ENCODE peak calls at places on chromosomes 11 and 22, in four cellular contexts. W, Q, T and X are unnamed samples.

GRCh38 chr11:70032470-70032795 is 45.7 kb upstream of the ANO1 start:
- DNase-seq in W (no peak), Q (no peak), T (no peak), X (no peak)

GRCh38 chr11:119445850-119446249 is 22.9 kb upstream of the THY1 start:
- DNase-seq in W (no peak), Q (no peak), T (peak), X (no peak)

GRCh38 chr11:111429066-111429506 is 50.0 kb upstream of the POU2AF1 start:
- DNase-seq in Q (peak), W (peak), T (no peak), X (peak)

GRCh38 chr11:79243412-79244174 is 197.2 kb downstream of the TENM4 start:
- DNase-seq in T (no peak), Q (no peak), W (no peak), X (no peak)

GRCh38 chr22:29301716-29302401 is 4.6 kb upstream of the GAS2L1 start:
- DNase-seq in W (no peak), T (no peak), Q (no peak), X (no peak)

GRCh38 chr22:37639070-37639760 is at the start of gene SH3BP1:
- DNase-seq in T (peak), W (peak), Q (peak), X (peak)

GRCh38 chr11:84905411-84905810 is 721.7 kb downstream of the DLG2 start:
- DNase-seq in T (peak), Q (peak), W (no peak), X (peak)

GRCh38 chr11:1531418-1531817 is 40.7 kb downstream of the DUSP8 start:
- DNase-seq in W (no peak), T (peak), Q (no peak), X (peak)

GRCh38 chr11:120337133-120337895 is 1.1 kb downstream of the ARHGEF12 start:
- DNase-seq in W (no peak), Q (peak), T (peak), X (peak)

GRCh38 chr11:92967178-92967577 is 2.3 kb upstream of the MTNR1B start:
- DNase-seq in T (no peak), Q (no peak), W (no peak), X (no peak)

GRCh38 chr11:92965196-92965595 is 4.3 kb upstream of the MTNR1B start:
- DNase-seq in T (no peak), W (no peak), Q (no peak), X (no peak)

GRCh38 chr11:92972248-92972647 is 2.8 kb downstream of the MTNR1B start:
- DNase-seq in Q (no peak), T (no peak), W (no peak), X (no peak)

GRCh38 chr11:92969634-92970347 is at the start of gene MTNR1B:
- DNase-seq in Q (no peak), T (no peak), W (no peak), X (no peak)

DNA sequence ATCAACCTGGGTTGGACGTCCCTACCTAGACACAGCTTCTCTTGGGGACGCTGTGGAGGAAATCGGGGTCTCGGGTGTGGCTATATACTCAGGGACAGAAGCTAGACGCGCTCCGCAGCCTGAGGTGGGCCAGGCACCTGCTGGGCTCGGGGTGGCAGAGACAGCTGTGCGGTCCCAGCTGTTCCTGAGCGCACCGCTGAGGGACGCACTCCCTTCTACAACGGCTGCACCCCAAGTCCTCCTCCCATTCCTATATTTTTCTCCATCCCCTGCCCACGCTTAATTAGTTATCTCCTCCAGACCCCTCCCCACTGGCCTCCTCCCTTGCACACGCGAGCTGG is 188 bp upstream of the MTNR1B start:
- DNase-seq in W (no peak), T (no peak), Q (no peak), X (no peak)
- H3K4me2 ChIP-seq in W (no peak), T (peak), Q (no peak), X (peak)

GRCh38 chr11:125168875-125169537 is 4.5 kb downstream of the PKNOX2 start:
- DNase-seq in T (no peak), W (no peak), Q (no peak), X (no peak)
- TF ChIP-seq EZH2 in T (no peak), W (no peak), Q (no peak), X (no peak)

GRCh38 chr22:22463855-22464540 is 44.5 kb downstream of the ZNF280B start:
- DNase-seq in W (peak), Q (peak), T (peak), X (peak)

GRCh38 chr22:22464541-22465054 is 43.9 kb downstream of the ZNF280B start:
- DNase-seq in W (no peak), Q (no peak), T (no peak), X (no peak)

GRCh38 chr22:22461583-22461982 is 47.0 kb downstream of the ZNF280B start:
- DNase-seq in W (no peak), Q (no peak), T (no peak), X (no peak)

GRCh38 chr22:22461111-22461510 is 47.4 kb downstream of the ZNF280B start:
- DNase-seq in Q (no peak), W (no peak), T (no peak), X (no peak)

GRCh38 chr22:22462813-22463567 is 45.6 kb downstream of the ZNF280B start:
- DNase-seq in W (no peak), T (no peak), Q (peak), X (no peak)
- TF ChIP-seq CTCF in W (no peak), T (no peak), Q (peak), X (peak)

GRCh38 chr22:18023509-18024275 is 669 bp downstream of the MICAL3 start:
- DNase-seq in Q (peak), W (peak), T (peak), X (peak)

GRCh38 chr22:18022851-18023250 is 1.5 kb downstream of the MICAL3 start:
- DNase-seq in T (no peak), W (no peak), Q (peak), X (no peak)

GRCh38 chr22:18024276-18024939 is at the start of gene MICAL3:
- DNase-seq in W (peak), T (peak), Q (peak), X (peak)

GRCh38 chr22:18021431-18021830 is 2.9 kb downstream of the MICAL3 start:
- DNase-seq in W (no peak), T (no peak), Q (no peak), X (peak)

GRCh38 chr22:18024956-18025720 is 777 bp upstream of the MICAL3 start:
- DNase-seq in Q (no peak), T (no peak), W (no peak), X (no peak)
- H3K4me2 ChIP-seq in Q (peak), T (peak), W (peak), X (peak)

GRCh38 chr22:42283288-42284229 is 13.1 kb upstream of the TCF20 start:
- DNase-seq in Q (no peak), W (no peak), T (peak), X (no peak)
- TF ChIP-seq EZH2 in Q (no peak), W (no peak), T (peak), X (no peak)

GRCh38 chr11:83068573-83068972 is 3.1 kb downstream of the RAB30 start:
- DNase-seq in T (no peak), W (no peak), Q (no peak), X (no peak)
- TF ChIP-seq CTCF in T (no peak), W (no peak), Q (no peak), X (no peak)

GRCh38 chr11:77561257-77561656 is 28.5 kb upstream of the AQP11 start:
- DNase-seq in Q (no peak), T (no peak), W (no peak), X (no peak)

GRCh38 chr11:77558380-77558779 is 31.4 kb upstream of the AQP11 start:
- DNase-seq in Q (no peak), W (no peak), T (peak), X (no peak)

GRCh38 chr11:77560605-77561004 is 29.1 kb upstream of the AQP11 start:
- DNase-seq in Q (peak), T (peak), W (peak), X (peak)

GRCh38 chr11:77557553-77557952 is 32.2 kb upstream of the AQP11 start:
- DNase-seq in Q (peak), T (peak), W (peak), X (no peak)

DNA sequence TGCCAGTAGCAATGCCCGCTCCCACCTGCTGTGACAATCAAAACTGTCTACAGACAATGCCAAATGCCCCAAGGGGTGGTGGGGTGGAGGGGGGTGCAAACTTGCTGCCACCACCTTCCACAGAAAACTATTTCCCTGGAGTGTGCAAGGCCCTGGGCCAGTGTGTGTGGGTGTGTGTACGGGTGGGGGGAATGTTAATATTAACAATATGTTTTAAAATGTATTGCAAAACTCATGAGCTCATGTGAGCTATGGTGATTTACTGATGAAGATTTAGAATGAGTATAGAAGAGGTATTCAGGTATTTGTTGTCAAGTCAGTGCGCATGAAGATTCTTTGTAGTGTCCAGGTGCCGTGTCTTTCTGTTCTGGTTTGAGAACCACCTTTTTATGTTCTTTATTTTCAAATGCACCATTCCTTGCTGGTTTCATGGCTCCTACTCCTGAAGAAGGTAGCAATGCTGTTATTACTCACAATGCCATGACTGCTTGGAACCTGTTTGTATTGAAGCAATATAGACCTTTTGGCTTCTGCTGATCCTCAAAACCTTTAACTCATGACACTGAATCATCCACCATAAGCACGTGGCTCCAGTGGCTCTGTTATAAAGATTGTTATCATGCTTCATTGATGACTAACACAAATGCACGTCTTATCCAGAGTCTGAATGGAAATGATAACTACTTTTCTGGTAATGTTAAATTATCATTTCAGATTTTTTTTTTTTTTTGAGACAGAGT is 29.9 kb upstream of the AQP11 start:
- DNase-seq in Q (peak), T (peak), W (no peak), X (peak)
- H3K4me2 ChIP-seq in Q (no peak), T (no peak), W (no peak), X (no peak)